ENCODE peak calls at places on chromosomes 11 and 22, in ten cellular contexts. G is mesenchymal stem cell; J is HAP-1; W is HFF-Myc; F is fibroblast of villous mesenchyme; U is CD4-positive, CD25-positive, alpha-beta regulatory T cell; T is thoracic aorta; E is foreskin fibroblast; I is GM12865; Z is heart right ventricle. N is an unnamed sample.

GRCh38 chr22:47279337-47279736 is 516.9 kb downstream of the TBC1D22A start:
- DNase-seq in G (no peak), J (no peak), W (no peak), F (no peak), U (no peak), T (no peak), E (no peak), I (no peak), Z (no peak), N (no peak)

GRCh38 chr11:65960824-65961266 is 689 bp upstream of the SART1 start:
- DNase-seq in G (no peak), J (no peak), W (no peak), F (no peak), U (no peak), T (no peak), E (no peak), I (no peak), Z (no peak), N (no peak)

GRCh38 chr22:22799561-22799960 is 88.1 kb upstream of the IGLL5 start:
- DNase-seq in G (no peak), J (no peak), W (no peak), F (no peak), U (no peak), T (no peak), E (no peak), I (no peak), Z (no peak), N (no peak)

GRCh38 chr11:79564288-79564925 is 123.6 kb upstream of the TENM4 start:
- DNase-seq in G (no peak), J (no peak), W (no peak), F (no peak), U (no peak), T (no peak), E (no peak), I (no peak), Z (no peak), N (no peak)

GRCh38 chr11:134945993-134946392 is 534.0 kb upstream of the B3GAT1 start:
- DNase-seq in G (no peak), J (no peak), W (no peak), F (no peak), U (no peak), T (no peak), E (no peak), I (no peak), Z (no peak), N (no peak)

GRCh38 chr22:27857441-27857840 is 55.9 kb upstream of the MN1 start:
- DNase-seq in G (no peak), J (no peak), W (peak), F (no peak), U (no peak), T (no peak), E (peak), I (no peak), Z (no peak), N (no peak)

GRCh38 chr22:39839917-39840510 is 53.5 kb downstream of the ENTHD1 start:
- DNase-seq in G (no peak), J (no peak), W (no peak), F (no peak), U (no peak), T (no peak), E (no peak), I (peak), Z (no peak), N (no peak)

GRCh38 chr22:41181349-41182241 is 23.5 kb upstream of the L3MBTL2 start:
- DNase-seq in G (peak), J (no peak), W (no peak), F (peak), U (no peak), T (no peak), E (peak), I (no peak), Z (no peak), N (no peak)

GRCh38 chr11:47593934-47594855 is at the start of gene C1QTNF4:
- DNase-seq in G (no peak), J (no peak), W (no peak), F (no peak), U (no peak), T (no peak), E (no peak), I (no peak), Z (no peak), N (no peak)

GRCh38 chr11:65384301-65384889 is 1.9 kb upstream of the SLC25A45 start:
- DNase-seq in G (peak), J (no peak), W (no peak), F (peak), U (no peak), T (no peak), E (peak), I (no peak), Z (no peak), N (no peak)

GRCh38 chr22:47114813-47115517 is 352.5 kb downstream of the TBC1D22A start:
- DNase-seq in G (no peak), J (no peak), W (no peak), F (no peak), U (no peak), T (no peak), E (no peak), I (no peak), Z (no peak), N (no peak)

GRCh38 chr11:118443590-118444218 is 7.4 kb downstream of the KMT2A start:
- DNase-seq in G (no peak), J (no peak), W (no peak), F (no peak), U (no peak), T (no peak), E (no peak), I (peak), Z (no peak), N (no peak)

GRCh38 chr11:117969160-117969991 is 16.8 kb upstream of the IL10RA start:
- DNase-seq in G (no peak), J (no peak), W (no peak), F (no peak), U (no peak), T (no peak), E (no peak), I (no peak), Z (no peak), N (no peak)

GRCh38 chr11:79762271-79762935 is 321.6 kb upstream of the TENM4 start:
- DNase-seq in G (no peak), J (no peak), W (no peak), F (no peak), U (no peak), T (no peak), E (no peak), I (no peak), Z (no peak), N (no peak)

GRCh38 chr11:119218141-119218878 is 12.2 kb downstream of the CBL start:
- DNase-seq in G (peak), J (no peak), W (peak), F (peak), U (no peak), T (no peak), E (peak), I (no peak), Z (no peak), N (no peak)

GRCh38 chr22:36405671-36406070 is 17.9 kb upstream of the MYH9 start:
- DNase-seq in G (peak), J (no peak), W (no peak), F (peak), U (peak), T (no peak), E (peak), I (peak), Z (no peak), N (no peak)

GRCh38 chr11:1299621-1300020 is 9.8 kb downstream of the TOLLIP start:
- DNase-seq in G (no peak), J (no peak), W (no peak), F (no peak), U (no peak), T (no peak), E (no peak), I (no peak), Z (peak), N (peak)

GRCh38 chr22:38467438-38467903 is 425 bp upstream of the KDELR3 start:
- DNase-seq in G (no peak), J (peak), W (no peak), F (no peak), U (no peak), T (no peak), E (no peak), I (no peak), Z (peak), N (no peak)

GRCh38 chr11:13140028-13140870 is 131.1 kb downstream of the RASSF10 start:
- DNase-seq in G (peak), J (no peak), W (peak), F (peak), U (no peak), T (no peak), E (peak), I (peak), Z (no peak), N (no peak)

GRCh38 chr11:26839911-26840705 is 118.2 kb upstream of the SLC5A12 start:
- DNase-seq in G (no peak), J (no peak), W (no peak), F (no peak), U (no peak), T (no peak), E (no peak), I (no peak), Z (no peak), N (no peak)

GRCh38 chr22:25546751-25547150 is 17.7 kb upstream of the GRK3 start:
- DNase-seq in G (no peak), J (no peak), W (no peak), F (no peak), U (no peak), T (no peak), E (peak), I (no peak), Z (no peak), N (no peak)

GRCh38 chr11:66420671-66421476 is at the start of gene NPAS4:
- DNase-seq in G (no peak), J (no peak), W (no peak), F (no peak), U (no peak), T (no peak), E (no peak), I (no peak), Z (no peak), N (no peak)

GRCh38 chr11:57135020-57135751 is 46.6 kb upstream of the LRRC55 start:
- DNase-seq in G (no peak), J (no peak), W (no peak), F (no peak), U (no peak), T (no peak), E (no peak), I (no peak), Z (no peak), N (no peak)

GRCh38 chr22:25853078-25853477 is 111.1 kb downstream of the MYO18B start:
- DNase-seq in G (no peak), J (no peak), W (no peak), F (no peak), U (no peak), T (no peak), E (peak), I (peak), Z (no peak), N (no peak)

GRCh38 chr11:63911440-63911839 is 5.5 kb downstream of the RCOR2 start:
- DNase-seq in G (no peak), J (no peak), W (no peak), F (no peak), U (no peak), T (no peak), E (no peak), I (no peak), Z (peak), N (no peak)

GRCh38 chr11:70332567-70332966 is 62.1 kb downstream of the PPFIA1 start:
- DNase-seq in G (no peak), J (no peak), W (no peak), F (no peak), U (no peak), T (no peak), E (no peak), I (no peak), Z (no peak), N (no peak)

GRCh38 chr11:67631853-67632174 is 2.1 kb upstream of the NUDT8 start:
- DNase-seq in G (no peak), J (no peak), W (no peak), F (no peak), U (no peak), T (no peak), E (no peak), I (no peak), Z (no peak), N (no peak)

GRCh38 chr11:11502303-11502828 is 119.4 kb downstream of the GALNT18 start:
- DNase-seq in G (peak), J (no peak), W (no peak), F (no peak), U (no peak), T (no peak), E (no peak), I (no peak), Z (no peak), N (no peak)

GRCh38 chr11:65574963-65575567 is 788 bp upstream of the EHBP1L1 start:
- DNase-seq in G (peak), J (peak), W (no peak), F (peak), U (peak), T (no peak), E (peak), I (no peak), Z (no peak), N (no peak)

GRCh38 chr22:41690476-41690875 is 1.8 kb upstream of the SNU13 start:
- DNase-seq in G (no peak), J (no peak), W (no peak), F (no peak), U (no peak), T (no peak), E (no peak), I (no peak), Z (no peak), N (no peak)

GRCh38 chr11:131463609-131464008 is 93.2 kb downstream of the NTM start:
- DNase-seq in G (no peak), J (no peak), W (no peak), F (no peak), U (no peak), T (no peak), E (no peak), I (no peak), Z (no peak), N (no peak)

GRCh38 chr11:122696662-122697061 is 41.1 kb downstream of the UBASH3B start:
- DNase-seq in G (no peak), J (no peak), W (no peak), F (no peak), U (peak), T (no peak), E (no peak), I (peak), Z (no peak), N (no peak)
- H3K4me3 ChIP-seq in G (no peak), J (no peak), W (no peak), F (no peak), U (peak), T (no peak), E (no peak), I (no peak), Z (no peak), N (no peak)

DNA sequence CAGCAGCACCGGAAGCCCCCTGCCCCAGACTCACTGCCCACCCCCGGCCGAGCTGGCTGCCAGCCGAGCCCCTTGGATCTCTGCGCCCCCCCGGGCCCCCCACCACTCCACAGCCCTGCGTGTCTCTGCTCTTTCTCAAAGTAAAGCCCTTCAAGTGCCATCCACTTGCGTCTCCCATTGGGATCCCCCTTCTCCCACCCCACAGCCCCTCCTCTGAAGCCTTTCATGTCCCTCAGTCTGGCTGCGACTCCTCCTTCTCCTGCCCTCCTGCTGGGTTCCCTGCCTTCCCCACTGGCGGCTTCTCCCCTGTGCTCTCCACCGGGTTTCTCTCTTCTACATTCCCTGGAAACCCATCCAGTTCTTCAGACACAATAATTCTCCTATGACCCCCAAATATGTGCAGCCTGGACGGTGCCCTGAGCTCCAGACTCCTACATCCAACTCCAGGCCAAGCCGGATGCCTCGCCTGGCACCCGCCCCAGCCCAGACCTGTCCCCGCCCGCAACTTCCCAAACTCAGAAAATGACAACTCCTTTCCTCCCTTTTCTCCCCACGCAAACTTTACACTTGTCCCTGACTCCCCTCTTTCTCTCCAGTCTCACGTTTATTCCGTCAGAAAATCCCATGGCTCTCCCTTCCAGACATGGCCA is 108.9 kb downstream of the WNT7B start:
- DNase-seq in G (no peak), J (no peak), W (no peak), F (no peak), U (no peak), T (no peak), E (no peak), I (no peak), Z (no peak), N (peak)
- H3K4me3 ChIP-seq in G (peak), J (no peak), W (no peak), F (no peak), U (no peak), T (no peak), E (no peak), I (no peak), Z (no peak), N (no peak)

GRCh38 chr11:16881766-16882165 is 132.4 kb downstream of the PLEKHA7 start:
- DNase-seq in G (no peak), J (no peak), W (no peak), F (no peak), U (no peak), T (no peak), E (no peak), I (peak), Z (no peak), N (no peak)

GRCh38 chr11:16879690-16880089 is 134.5 kb downstream of the PLEKHA7 start:
- DNase-seq in G (no peak), J (no peak), W (no peak), F (no peak), U (no peak), T (no peak), E (no peak), I (no peak), Z (no peak), N (no peak)

GRCh38 chr11:16880184-16880583 is 134.0 kb downstream of the PLEKHA7 start:
- DNase-seq in G (no peak), J (no peak), W (no peak), F (no peak), U (no peak), T (no peak), E (no peak), I (no peak), Z (no peak), N (no peak)

GRCh38 chr11:16883179-16883578 is 131.0 kb downstream of the PLEKHA7 start:
- DNase-seq in G (no peak), J (no peak), W (no peak), F (no peak), U (no peak), T (no peak), E (no peak), I (no peak), Z (peak), N (no peak)

GRCh38 chr11:16881074-16881709 is 133.0 kb downstream of the PLEKHA7 start:
- DNase-seq in G (no peak), J (no peak), W (no peak), F (no peak), U (no peak), T (no peak), E (peak), I (peak), Z (peak), N (no peak)
- H3K4me3 ChIP-seq in G (no peak), J (no peak), W (no peak), F (no peak), U (no peak), T (no peak), E (no peak), I (no peak), Z (peak), N (no peak)

GRCh38 chr11:60932605-60933346 is 8.5 kb downstream of the TMEM132A start:
- DNase-seq in G (no peak), J (no peak), W (no peak), F (no peak), U (no peak), T (no peak), E (no peak), I (no peak), Z (no peak), N (no peak)
- H3K4me3 ChIP-seq in G (no peak), J (no peak), W (no peak), F (no peak), U (no peak), T (no peak), E (no peak), I (no peak), Z (no peak), N (no peak)

GRCh38 chr11:35106595-35106994 is 32.4 kb upstream of the CD44 start:
- DNase-seq in G (no peak), J (no peak), W (no peak), F (no peak), U (no peak), T (no peak), E (no peak), I (peak), Z (no peak), N (no peak)
- H3K4me3 ChIP-seq in G (no peak), J (no peak), W (no peak), F (no peak), U (peak), T (no peak), E (no peak), I (no peak), Z (no peak), N (no peak)

DNA sequence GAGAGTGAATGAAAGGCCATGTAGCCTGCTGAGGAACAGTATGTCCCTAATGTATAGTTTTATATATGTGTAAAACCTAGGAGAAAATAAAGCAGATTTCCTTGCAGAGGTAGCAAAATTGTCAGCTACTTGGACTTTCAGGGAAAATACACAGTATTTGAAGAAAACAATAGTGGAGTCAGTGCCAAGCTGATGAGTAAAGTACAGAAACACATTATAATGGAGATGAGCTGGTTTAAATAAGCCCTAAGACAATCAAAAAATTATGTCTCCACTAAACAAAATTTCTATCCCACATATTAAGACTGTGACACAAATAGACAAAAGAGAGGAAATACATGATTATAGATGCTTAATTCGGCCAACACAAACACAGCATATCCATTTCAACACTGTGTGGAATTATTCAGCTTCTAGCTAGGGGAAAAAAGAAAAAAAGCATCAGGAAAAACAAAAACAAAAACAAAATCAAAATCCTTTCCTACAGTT is 76.0 kb downstream of the MAML2 start:
- DNase-seq in G (no peak), J (no peak), W (no peak), F (no peak), U (no peak), T (no peak), E (peak), I (no peak), Z (no peak), N (no peak)
- H3K4me3 ChIP-seq in G (no peak), J (no peak), W (no peak), F (no peak), U (peak), T (no peak), E (no peak), I (peak), Z (no peak), N (no peak)